ENCODE peak calls at places on chromosomes 16 and 17, in seven cellular contexts. L is CD8-positive, alpha-beta T cell; H is NCI-H2171 treated with DMSO at 0.1 percent for 48 hours; J is C1 segment of cervical spinal cord; B is CD8-positive, alpha-beta memory T cell; Z is WERI-Rb-1; Y is upper lobe of right lung. X is an unnamed sample.

GRCh38 chr17:65359016-65359415 is 202.4 kb downstream of the AXIN2 start:
- DNase-seq in L (no peak), H (no peak), J (no peak), B (no peak), Z (no peak), Y (no peak), X (peak)

GRCh38 chr16:8569650-8570338 is 20.5 kb downstream of the TMEM114 start:
- DNase-seq in L (no peak), H (no peak), J (no peak), B (no peak), Z (no peak), Y (no peak), X (no peak)

GRCh38 chr16:87535855-87536794 is 43.3 kb upstream of the ZCCHC14 start:
- DNase-seq in L (no peak), H (no peak), J (no peak), B (no peak), Z (no peak), Y (no peak), X (no peak)

GRCh38 chr17:50311112-50311460 is 34.8 kb upstream of the XYLT2 start:
- DNase-seq in L (no peak), H (no peak), J (no peak), B (no peak), Z (no peak), Y (no peak), X (no peak)

GRCh38 chr16:51757124-51757470 is 606.0 kb upstream of the SALL1 start:
- DNase-seq in L (no peak), H (no peak), J (no peak), B (no peak), Z (peak), Y (no peak), X (no peak)

GRCh38 chr17:80878876-80879722 is 112.5 kb upstream of the CHMP6 start:
- DNase-seq in L (no peak), H (no peak), J (no peak), B (no peak), Z (no peak), Y (peak), X (no peak)

GRCh38 chr17:47698749-47699535 is 5.0 kb downstream of the TBKBP1 start:
- DNase-seq in L (peak), H (peak), J (peak), B (peak), Z (peak), Y (peak), X (peak)

GRCh38 chr17:29699283-29699682 is 76.6 kb upstream of the CORO6 start:
- DNase-seq in L (no peak), H (no peak), J (no peak), B (no peak), Z (no peak), Y (no peak), X (no peak)

GRCh38 chr16:87391324-87391949 is 699 bp upstream of the MAP1LC3B start:
- DNase-seq in L (no peak), H (no peak), J (no peak), B (no peak), Z (no peak), Y (peak), X (peak)

GRCh38 chr16:72905581-72905980 is 142.3 kb downstream of the ZFHX3 start:
- DNase-seq in L (no peak), H (no peak), J (no peak), B (no peak), Z (no peak), Y (no peak), X (peak)

GRCh38 chr16:3606441-3606840 is 5.0 kb downstream of the SLX4 start:
- DNase-seq in L (no peak), H (no peak), J (peak), B (no peak), Z (no peak), Y (peak), X (no peak)

GRCh38 chr16:31202402-31203385 is at the start of gene PYCARD:
- DNase-seq in L (no peak), H (no peak), J (peak), B (peak), Z (no peak), Y (peak), X (peak)

GRCh38 chr17:58189436-58190146 is 2.9 kb upstream of the EPX start:
- DNase-seq in L (no peak), H (peak), J (no peak), B (no peak), Z (no peak), Y (peak), X (peak)

X was measured in ELR.